ENCODE peak calls at places on chromosomes 11 and 22, in ten cellular contexts. E, X, M, H, C, K, S, B, F and A are unnamed samples.

GRCh38 chr11:71383461-71383860 is 64.7 kb downstream of the DHCR7 start:
- DNase-seq in E (no peak), X (no peak), M (no peak), H (no peak), C (no peak), K (no peak), S (no peak), B (no peak), F (no peak), A (no peak)

GRCh38 chr11:129223701-129224149 is 31.6 kb upstream of the ARHGAP32 start:
- DNase-seq in E (no peak), X (peak), M (no peak), H (no peak), C (no peak), K (no peak), S (no peak), B (no peak), F (no peak), A (no peak)

GRCh38 chr11:112255075-112255739 is 5.5 kb downstream of the PLET1 start:
- DNase-seq in E (no peak), X (peak), M (no peak), H (no peak), C (peak), K (no peak), S (no peak), B (no peak), F (no peak), A (peak)

GRCh38 chr11:123405123-123405592 is 24.9 kb upstream of the GRAMD1B start:
- DNase-seq in E (no peak), X (no peak), M (no peak), H (no peak), C (no peak), K (no peak), S (no peak), B (no peak), F (no peak), A (peak)

GRCh38 chr11:119367661-119368120 is 13.8 kb downstream of the USP2 start:
- DNase-seq in E (no peak), X (no peak), M (no peak), H (no peak), C (no peak), K (no peak), S (no peak), B (no peak), F (no peak), A (no peak)

GRCh38 chr11:66970808-66971442 is 4.2 kb upstream of the C11orf86 start:
- DNase-seq in E (peak), X (peak), M (no peak), H (no peak), C (no peak), K (no peak), S (peak), B (no peak), F (no peak), A (no peak)

GRCh38 chr11:43920598-43921419 is 21.6 kb upstream of the C11orf96 start:
- DNase-seq in E (peak), X (peak), M (no peak), H (no peak), C (no peak), K (no peak), S (no peak), B (no peak), F (no peak), A (no peak)

GRCh38 chr22:45996241-45997076 is 19.5 kb upstream of the WNT7B start:
- DNase-seq in E (no peak), X (peak), M (no peak), H (no peak), C (no peak), K (peak), S (no peak), B (no peak), F (no peak), A (no peak)

GRCh38 chr11:16843307-16843706 is 104.9 kb downstream of the C11orf58 start:
- DNase-seq in E (no peak), X (no peak), M (peak), H (no peak), C (peak), K (no peak), S (no peak), B (no peak), F (no peak), A (no peak)

GRCh38 chr11:85955531-85955930 is 100.3 kb downstream of the CCDC83 start:
- DNase-seq in E (no peak), X (peak), M (no peak), H (no peak), C (no peak), K (no peak), S (no peak), B (no peak), F (no peak), A (no peak)

GRCh38 chr11:121722431-121723256 is 269.9 kb upstream of the SORL1-AS1 start:
- DNase-seq in E (peak), X (peak), M (peak), H (no peak), C (peak), K (peak), S (peak), B (peak), F (no peak), A (peak)

GRCh38 chr22:21102659-21103267 is 57.0 kb downstream of the LRRC74B start:
- DNase-seq in E (peak), X (peak), M (peak), H (peak), C (peak), K (peak), S (peak), B (peak), F (peak), A (peak)

GRCh38 chr22:45502215-45503070 is at the start of gene FBLN1:
- DNase-seq in E (peak), X (peak), M (no peak), H (no peak), C (no peak), K (no peak), S (no peak), B (peak), F (no peak), A (no peak)

GRCh38 chr11:2889399-2890273 is 4.1 kb upstream of the CDKN1C start:
- DNase-seq in E (no peak), X (no peak), M (no peak), H (no peak), C (peak), K (peak), S (no peak), B (no peak), F (no peak), A (no peak)

GRCh38 chr22:28869736-28870135 is 13.6 kb upstream of the ZNRF3 start:
- DNase-seq in E (no peak), X (no peak), M (no peak), H (no peak), C (no peak), K (no peak), S (no peak), B (no peak), F (no peak), A (no peak)

GRCh38 chr22:48089601-48090331 is 1327.3 kb downstream of the TBC1D22A start:
- DNase-seq in E (peak), X (peak), M (peak), H (no peak), C (no peak), K (no peak), S (no peak), B (no peak), F (no peak), A (peak)

GRCh38 chr11:17579451-17579850 is 32.4 kb downstream of the OTOG start:
- DNase-seq in E (no peak), X (no peak), M (no peak), H (no peak), C (no peak), K (no peak), S (no peak), B (peak), F (no peak), A (no peak)

GRCh38 chr11:125883375-125883774 is 4.1 kb upstream of the HYLS1 start:
- DNase-seq in E (no peak), X (no peak), M (peak), H (no peak), C (no peak), K (no peak), S (no peak), B (no peak), F (no peak), A (no peak)

GRCh38 chr22:44107341-44107740 is 73.4 kb upstream of the PARVG start:
- DNase-seq in E (no peak), X (no peak), M (no peak), H (no peak), C (no peak), K (no peak), S (no peak), B (peak), F (peak), A (no peak)

GRCh38 chr22:48204296-48204695 is 1441.8 kb downstream of the TBC1D22A start:
- DNase-seq in E (no peak), X (no peak), M (no peak), H (no peak), C (no peak), K (no peak), S (peak), B (no peak), F (no peak), A (no peak)

GRCh38 chr11:106398396-106399074 is 321.1 kb downstream of the AASDHPPT start:
- DNase-seq in E (no peak), X (peak), M (no peak), H (no peak), C (no peak), K (no peak), S (no peak), B (no peak), F (no peak), A (no peak)

GRCh38 chr11:45092901-45093760 is 53.3 kb upstream of the PRDM11 start:
- DNase-seq in E (no peak), X (no peak), M (no peak), H (no peak), C (no peak), K (no peak), S (peak), B (peak), F (no peak), A (no peak)

GRCh38 chr11:3796796-3797328 is 492 bp downstream of the NUP98 start:
- DNase-seq in E (no peak), X (no peak), M (no peak), H (no peak), C (peak), K (no peak), S (no peak), B (no peak), F (no peak), A (no peak)

GRCh38 chr11:123461164-123461563 is 31.1 kb downstream of the GRAMD1B start:
- DNase-seq in E (peak), X (peak), M (no peak), H (no peak), C (peak), K (no peak), S (no peak), B (no peak), F (no peak), A (peak)

GRCh38 chr11:134040386-134041297 is 28.2 kb upstream of the JAM3 start:
- DNase-seq in E (no peak), X (peak), M (no peak), H (no peak), C (no peak), K (peak), S (no peak), B (no peak), F (no peak), A (no peak)

GRCh38 chr11:9656864-9657263 is 7.0 kb upstream of the SWAP70 start:
- DNase-seq in E (no peak), X (no peak), M (no peak), H (no peak), C (no peak), K (no peak), S (no peak), B (no peak), F (no peak), A (no peak)

GRCh38 chr11:111344032-111344431 is 35.0 kb downstream of the POU2AF1 start:
- DNase-seq in E (peak), X (peak), M (no peak), H (no peak), C (no peak), K (no peak), S (no peak), B (no peak), F (no peak), A (no peak)

GRCh38 chr11:65862191-65862735 is 2.0 kb downstream of the MUS81 start:
- DNase-seq in E (no peak), X (no peak), M (no peak), H (no peak), C (no peak), K (peak), S (peak), B (peak), F (no peak), A (no peak)

GRCh38 chr11:64969209-64969608 is 2.7 kb downstream of the MAJIN start:
- DNase-seq in E (no peak), X (no peak), M (peak), H (no peak), C (no peak), K (no peak), S (no peak), B (no peak), F (no peak), A (peak)

GRCh38 chr22:28479912-28480311 is 199.7 kb downstream of the TTC28 start:
- DNase-seq in E (no peak), X (no peak), M (no peak), H (no peak), C (no peak), K (no peak), S (no peak), B (no peak), F (no peak), A (no peak)

GRCh38 chr22:25702571-25703167 is 39.3 kb upstream of the MYO18B start:
- DNase-seq in E (no peak), X (no peak), M (no peak), H (no peak), C (no peak), K (no peak), S (no peak), B (no peak), F (peak), A (no peak)

GRCh38 chr11:469684-470667 is 19.9 kb downstream of the PTDSS2 start:
- DNase-seq in E (peak), X (peak), M (peak), H (no peak), C (no peak), K (no peak), S (peak), B (no peak), F (no peak), A (peak)

GRCh38 chr11:66815646-66816045 is 27.6 kb upstream of the RCE1 start:
- DNase-seq in E (no peak), X (no peak), M (no peak), H (no peak), C (no peak), K (no peak), S (no peak), B (no peak), F (no peak), A (no peak)

GRCh38 chr11:60852639-60853468 is 2.9 kb downstream of the PTGDR2 start:
- DNase-seq in E (no peak), X (no peak), M (no peak), H (no peak), C (no peak), K (peak), S (no peak), B (peak), F (no peak), A (no peak)

GRCh38 chr11:7384691-7385090 is 100.6 kb upstream of the OLFML1 start:
- DNase-seq in E (no peak), X (no peak), M (no peak), H (no peak), C (no peak), K (no peak), S (no peak), B (no peak), F (no peak), A (peak)

GRCh38 chr11:72358461-72359405 is 75.6 kb downstream of the CLPB start:
- DNase-seq in E (no peak), X (no peak), M (no peak), H (no peak), C (no peak), K (no peak), S (no peak), B (no peak), F (no peak), A (no peak)

GRCh38 chr11:7667460-7667859 is 5.8 kb downstream of the CYB5R2 start:
- DNase-seq in E (no peak), X (no peak), M (no peak), H (no peak), C (no peak), K (no peak), S (no peak), B (no peak), F (no peak), A (no peak)

GRCh38 chr11:81098471-81098870 is 1635.2 kb downstream of the FAM181B start:
- DNase-seq in E (no peak), X (no peak), M (no peak), H (no peak), C (no peak), K (no peak), S (no peak), B (no peak), F (no peak), A (no peak)

GRCh38 chr22:31436132-31436531 is 36.7 kb downstream of the DRG1 start:
- DNase-seq in E (no peak), X (peak), M (no peak), H (no peak), C (no peak), K (no peak), S (no peak), B (no peak), F (no peak), A (no peak)